ENCODE peak calls at places on chromosomes 3 and 15, in six cellular contexts. X is AML-193, V is AG08396, J is NCI-H524, C is AG04449, O is Ammon's horn. R is an unnamed sample.

GRCh38 chr15:78103406-78104118 is 11.2 kb downstream of the SH2D7 start:
- DNase-seq in O (no peak), X (peak), C (no peak), V (no peak), J (no peak), R (no peak)

GRCh38 chr3:187922704-187923393 is 177.6 kb upstream of the BCL6 start:
- DNase-seq in V (peak), J (no peak), O (no peak), C (peak), X (no peak), R (no peak)

GRCh38 chr15:70576683-70577082 is 186.7 kb downstream of the UACA start:
- DNase-seq in V (no peak), X (no peak), C (no peak), O (no peak), J (peak), R (no peak)

GRCh38 chr3:30269751-30270445 is 336.5 kb upstream of the TGFBR2 start:
- DNase-seq in X (no peak), J (no peak), V (no peak), O (peak), C (no peak), R (no peak)

GRCh38 chr15:72197460-72198409 is at the start of gene GRAMD2A:
- DNase-seq in O (no peak), C (no peak), X (no peak), V (peak), J (peak), R (no peak)

GRCh38 chr15:63176302-63176701 is 13.1 kb upstream of the RAB8B start:
- DNase-seq in X (no peak), J (no peak), V (no peak), C (no peak), O (no peak), R (no peak)

GRCh38 chr3:55482496-55483195 is 4.5 kb downstream of the WNT5A start:
- DNase-seq in C (no peak), V (peak), J (no peak), X (no peak), O (no peak), R (no peak)

GRCh38 chr3:127326341-127326740 is 38.5 kb upstream of the PRR20G start:
- DNase-seq in O (no peak), J (no peak), C (no peak), V (no peak), X (no peak), R (no peak)

GRCh38 chr3:76370749-76371148 is 585.4 kb upstream of the ZNF717 start:
- DNase-seq in C (no peak), V (no peak), O (no peak), J (no peak), X (no peak), R (no peak)

GRCh38 chr3:15750879-15751278 is 46.9 kb downstream of the ANKRD28 start:
- DNase-seq in V (no peak), J (no peak), C (no peak), X (no peak), O (no peak), R (no peak)

GRCh38 chr3:133991209-133991608 is 38.5 kb downstream of the SLCO2A1 start:
- DNase-seq in V (no peak), X (no peak), O (no peak), J (no peak), C (no peak), R (no peak)

GRCh38 chr15:46309914-46310313 is 675.1 kb downstream of the SQOR start:
- DNase-seq in X (no peak), V (no peak), C (no peak), O (no peak), J (peak), R (no peak)

GRCh38 chr3:133371181-133371580 is 28.7 kb upstream of the BFSP2 start:
- DNase-seq in J (no peak), C (no peak), O (no peak), V (no peak), X (no peak), R (no peak)

GRCh38 chr3:34212671-34213070 is 414.2 kb downstream of the PDCD6IP start:
- DNase-seq in V (no peak), C (peak), X (no peak), J (no peak), O (peak), R (no peak)

GRCh38 chr15:35548435-35548834 is 2.5 kb upstream of the DPH6 start:
- DNase-seq in J (no peak), X (no peak), C (no peak), O (no peak), V (no peak), R (no peak)

R was measured in smooth muscle cell of the brain vasculature.